ENCODE peak calls at places on chromosomes 3 and 15, in five cellular contexts. Q is H1, L is IMR-90, H is neuronal stem cell, O is trophoblast cell. Z is an unnamed sample.

GRCh38 chr3:1953519-1953918 is 145.1 kb upstream of the CNTN4 start:
- DNase-seq in H (no peak), O (no peak), L (no peak), Q (no peak), Z (no peak)

GRCh38 chr3:96264701-96265100 is 549.7 kb upstream of the EPHA6 start:
- DNase-seq in L (no peak), H (no peak), O (peak), Q (no peak), Z (no peak)

GRCh38 chr15:87907676-87908446 is 348.7 kb downstream of the NTRK3 start:
- DNase-seq in H (no peak), Q (no peak), O (no peak), L (no peak), Z (no peak)

GRCh38 chr15:42729409-42729808 is 7.5 kb downstream of the CDAN1 start:
- DNase-seq in H (no peak), L (no peak), Q (peak), O (no peak), Z (no peak)

GRCh38 chr15:88124199-88124598 is 132.3 kb downstream of the NTRK3 start:
- DNase-seq in Q (no peak), H (no peak), O (no peak), L (no peak), Z (no peak)

GRCh38 chr15:20295238-20295811 is 246.3 kb downstream of the GOLGA6L6 start:
- DNase-seq in L (no peak), Q (no peak), O (no peak), H (no peak), Z (no peak)

GRCh38 chr15:27268923-27269322 is 297.9 kb downstream of the GABRG3 start:
- DNase-seq in L (no peak), Q (no peak), H (no peak), O (no peak), Z (no peak)

GRCh38 chr15:36775209-36775608 is 195.8 kb downstream of the CDIN1 start:
- DNase-seq in L (no peak), O (no peak), H (no peak), Q (no peak), Z (no peak)

GRCh38 chr3:43629741-43630140 is 7.9 kb upstream of the ANO10 start:
- DNase-seq in L (peak), H (no peak), O (no peak), Q (no peak), Z (no peak)

GRCh38 chr3:188269040-188269439 is 115.1 kb downstream of the LPP start:
- DNase-seq in L (no peak), O (no peak), Q (no peak), H (no peak), Z (no peak)

GRCh38 chr3:57068437-57069089 is 8.1 kb downstream of the SPATA12 start:
- DNase-seq in L (peak), H (no peak), O (peak), Q (no peak), Z (peak)

GRCh38 chr15:68734352-68734751 is 86.3 kb downstream of the ANP32A start:
- DNase-seq in H (no peak), Q (no peak), O (peak), L (no peak), Z (no peak)

GRCh38 chr15:82178061-82178460 is 84.5 kb downstream of the EFL1 start:
- DNase-seq in O (peak), L (peak), H (no peak), Q (no peak), Z (peak)

GRCh38 chr3:123597561-123597960 is 12.7 kb upstream of the HACD2 start:
- DNase-seq in H (no peak), Q (no peak), L (no peak), O (no peak), Z (no peak)

GRCh38 chr15:48469271-48469670 is 138.0 kb downstream of the DUT start:
- DNase-seq in O (peak), H (no peak), L (no peak), Q (no peak), Z (peak)

GRCh38 chr3:15754047-15754446 is 43.7 kb downstream of the ANKRD28 start:
- DNase-seq in H (no peak), L (peak), O (no peak), Q (no peak), Z (no peak)

GRCh38 chr3:4752201-4753072 is 226.8 kb upstream of the BHLHE40 start:
- DNase-seq in L (peak), Q (no peak), H (no peak), O (no peak), Z (no peak)

GRCh38 chr3:62154457-62155148 is 218.7 kb downstream of the FEZF2 start:
- DNase-seq in O (no peak), Q (no peak), L (no peak), H (no peak), Z (no peak)

GRCh38 chr3:70108072-70108471 is 108.5 kb downstream of the SAMMSON start:
- DNase-seq in Q (peak), L (peak), H (peak), O (peak), Z (peak)

GRCh38 chr15:81880833-81881232 is 165.0 kb downstream of the MEX3B start:
- DNase-seq in O (no peak), L (peak), Q (no peak), H (no peak), Z (no peak)

GRCh38 chr3:126197854-126198584 is 17.6 kb upstream of the ALDH1L1 start:
- DNase-seq in Q (peak), H (no peak), L (peak), O (peak), Z (peak)

GRCh38 chr15:67147410-67147949 is 82.1 kb downstream of the SMAD3 start:
- DNase-seq in L (no peak), H (no peak), Q (no peak), O (peak), Z (no peak)

GRCh38 chr3:23992051-23992628 is 47.1 kb downstream of the NR1D2 start:
- DNase-seq in O (no peak), L (peak), Q (no peak), H (no peak), Z (peak)

GRCh38 chr15:30913761-30914160 is 10.0 kb downstream of the FAN1 start:
- DNase-seq in O (peak), Q (no peak), H (no peak), L (no peak), Z (no peak)

GRCh38 chr15:24676431-24676830 is 856 bp downstream of the NPAP1 start:
- DNase-seq in Q (peak), H (no peak), O (no peak), L (no peak), Z (no peak)

GRCh38 chr15:55914446-55914845 is 79.0 kb downstream of the NEDD4 start:
- DNase-seq in Q (no peak), O (no peak), L (no peak), H (no peak), Z (peak)

GRCh38 chr3:122680381-122681293 is at the start of gene PARP14:
- DNase-seq in Q (peak), H (peak), L (peak), O (peak), Z (peak)

GRCh38 chr15:77035584-77035983 is 35.3 kb downstream of the TSPAN3 start:
- DNase-seq in O (no peak), L (no peak), Q (no peak), H (no peak), Z (no peak)

GRCh38 chr3:150636258-150636657 is 33.1 kb downstream of the SELENOT start:
- DNase-seq in O (peak), L (no peak), Q (no peak), H (no peak), Z (no peak)

GRCh38 chr15:90266061-90266431 is 574 bp downstream of the NGRN start:
- DNase-seq in H (no peak), O (peak), L (peak), Q (peak), Z (no peak)

GRCh38 chr3:38575279-38575843 is 74.1 kb downstream of the SCN5A start:
- DNase-seq in Q (no peak), H (no peak), L (no peak), O (no peak), Z (no peak)

GRCh38 chr15:72231847-72232461 is 964 bp upstream of the PKM start:
- DNase-seq in Q (no peak), H (no peak), L (peak), O (peak), Z (peak)

GRCh38 chr15:70212288-70212962 is 114.7 kb upstream of the TLE3 start:
- DNase-seq in L (no peak), O (no peak), H (no peak), Q (no peak), Z (peak)
- H3K14ac ChIP-seq in L (no peak), O (no peak), H (no peak), Q (no peak), Z (no peak)

GRCh38 chr3:17912011-17912760 is 169.8 kb upstream of the TBC1D5 start:
- DNase-seq in O (peak), L (no peak), H (no peak), Q (no peak), Z (no peak)

GRCh38 chr3:17910922-17911321 is 168.5 kb upstream of the TBC1D5 start:
- DNase-seq in L (no peak), H (no peak), Q (no peak), O (no peak), Z (no peak)

GRCh38 chr3:17913349-17913748 is 170.9 kb upstream of the TBC1D5 start:
- DNase-seq in O (no peak), Q (no peak), L (no peak), H (no peak), Z (no peak)

GRCh38 chr3:17905996-17906395 is 163.6 kb upstream of the TBC1D5 start:
- DNase-seq in Q (no peak), L (no peak), O (no peak), H (no peak), Z (no peak)

DNA sequence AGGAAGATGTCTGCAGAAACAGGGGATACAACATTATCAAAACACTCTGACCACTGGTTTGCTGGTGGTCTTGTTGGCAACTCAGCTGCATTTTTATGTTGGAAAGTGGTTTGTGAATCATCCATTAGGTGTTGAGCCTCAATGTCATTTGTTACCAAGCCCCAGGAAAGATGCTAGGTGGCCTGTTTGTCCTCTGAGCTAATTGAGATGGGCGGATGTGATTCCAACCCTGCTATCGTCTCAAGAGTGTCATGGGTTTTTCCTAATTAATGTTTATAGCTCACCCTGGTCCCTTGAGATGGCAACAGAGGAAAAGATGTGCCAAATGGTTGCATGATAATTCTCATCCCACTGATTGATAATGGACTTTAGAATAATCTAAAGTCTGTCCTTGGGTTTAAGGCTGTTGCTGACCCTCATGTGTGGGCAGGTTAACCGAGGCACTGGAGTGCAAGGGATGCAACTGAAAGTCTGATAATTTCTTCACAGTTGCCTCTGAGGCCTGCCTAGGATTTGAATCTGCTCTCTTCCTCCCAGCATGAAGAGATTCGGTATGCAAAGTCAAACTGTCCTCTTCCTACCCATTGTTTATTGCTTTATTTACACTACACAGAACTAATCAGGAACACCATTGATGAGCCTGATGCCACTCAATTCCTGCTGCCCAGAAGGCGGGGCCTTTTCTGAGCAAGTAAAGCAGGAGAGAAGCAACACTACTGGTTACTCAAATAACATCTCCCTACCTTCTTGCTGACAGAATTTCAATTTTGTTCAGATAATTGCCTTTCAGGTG is 166.2 kb upstream of the TBC1D5 start:
- DNase-seq in L (no peak), Q (no peak), O (no peak), H (no peak), Z (no peak)
- H2AFZ ChIP-seq in L (no peak), Q (no peak), O (no peak), H (no peak), Z (no peak)

GRCh38 chr3:48190911-48191310 is 2.7 kb upstream of the CDC25A start:
- DNase-seq in O (no peak), H (no peak), Q (no peak), L (no peak), Z (no peak)

GRCh38 chr3:48189321-48189720 is 1.1 kb upstream of the CDC25A start:
- DNase-seq in H (no peak), L (no peak), Q (no peak), O (no peak), Z (no peak)

GRCh38 chr3:48199117-48199516 is 10.9 kb upstream of the CDC25A start:
- DNase-seq in O (no peak), Q (no peak), H (no peak), L (no peak), Z (no peak)

GRCh38 chr3:48194446-48195071 is 6.3 kb upstream of the CDC25A start:
- DNase-seq in L (peak), H (peak), O (peak), Q (peak), Z (peak)
- H3K14ac ChIP-seq in L (no peak), H (no peak), O (no peak), Q (no peak), Z (no peak)

GRCh38 chr3:30524357-30525040 is 81.9 kb upstream of the TGFBR2 start:
- DNase-seq in L (no peak), O (no peak), H (no peak), Q (no peak), Z (no peak)
- H2AFZ ChIP-seq in L (no peak), O (no peak), H (no peak), Q (no peak), Z (no peak)

DNA sequence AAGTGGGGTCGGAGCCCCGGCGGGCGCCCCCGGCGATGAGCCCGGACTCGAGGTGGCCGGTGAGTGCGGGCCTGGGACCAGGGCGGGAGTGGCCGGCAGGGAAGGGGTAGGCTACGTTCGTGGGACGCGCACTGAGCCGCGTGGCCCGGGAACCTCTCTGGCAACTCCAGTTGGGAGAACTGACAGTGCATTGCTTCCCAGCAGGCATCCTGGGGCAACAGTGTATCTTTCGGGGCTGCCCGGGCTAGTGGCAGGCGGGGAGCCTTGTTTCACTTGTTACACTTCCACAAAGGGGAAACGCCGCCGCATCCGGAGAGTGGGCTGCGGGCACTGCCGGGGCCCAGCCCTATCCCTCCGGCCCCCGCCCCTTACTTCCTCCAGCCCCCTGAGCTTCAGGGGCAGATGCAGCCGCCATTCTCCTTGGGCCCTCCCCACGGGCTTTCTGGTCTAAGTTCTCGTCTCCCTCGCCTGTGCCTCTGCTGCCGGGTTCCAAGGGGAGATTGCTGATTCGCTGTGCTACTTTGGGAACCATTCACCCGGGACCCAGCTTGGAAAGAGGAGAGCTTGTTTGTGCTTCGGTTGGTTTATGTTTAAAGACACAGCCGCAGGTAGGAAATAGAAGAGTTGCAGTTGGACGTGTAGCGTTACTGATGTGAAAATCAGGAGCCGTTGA is 681 bp downstream of the BRPF1 start:
- DNase-seq in L (no peak), Q (peak), H (no peak), O (peak), Z (peak)
- H3K14ac ChIP-seq in L (peak), Q (no peak), H (peak), O (peak), Z (no peak)

DNA sequence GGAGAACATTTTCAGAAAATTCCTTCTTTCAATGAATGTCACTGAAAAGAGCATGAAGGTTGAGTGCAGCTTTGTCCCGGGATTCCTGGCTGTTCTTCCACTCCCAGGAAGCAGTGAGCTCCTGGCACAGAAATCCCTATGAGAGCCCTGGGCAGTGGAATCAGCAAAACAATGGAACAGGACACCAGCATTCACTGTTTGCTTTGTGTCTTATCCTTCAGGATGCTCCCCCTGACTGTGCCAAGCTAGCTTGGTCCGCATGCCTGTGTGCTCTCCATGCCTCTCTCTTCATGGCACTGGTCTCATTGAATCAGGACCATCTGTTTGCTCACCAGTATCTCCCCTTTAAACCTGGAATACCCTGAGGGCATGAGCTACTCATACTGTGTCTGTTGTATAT is 102.0 kb upstream of the GADL1 start:
- DNase-seq in H (no peak), Q (no peak), L (no peak), O (no peak), Z (no peak)
- H2AFZ ChIP-seq in H (no peak), Q (no peak), L (no peak), O (no peak), Z (no peak)

DNA sequence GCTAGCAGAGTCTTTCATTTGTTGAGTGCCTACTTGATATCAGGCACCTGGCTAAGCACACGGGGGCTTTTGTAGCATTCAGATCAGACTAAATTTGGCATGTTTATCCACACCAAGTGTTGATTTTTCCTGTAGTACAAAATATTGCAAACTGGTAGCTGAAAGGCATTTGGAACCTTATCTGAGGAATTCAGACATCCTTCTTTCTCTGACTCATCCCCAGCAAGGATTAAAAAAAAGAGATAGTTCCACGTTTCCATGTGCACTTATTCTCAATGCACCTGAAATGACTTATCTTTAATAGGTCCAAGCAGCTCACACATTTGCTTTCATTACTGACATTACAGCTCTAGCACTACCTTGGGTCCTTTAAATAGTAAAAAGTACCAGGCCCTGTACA is 786.0 kb upstream of the GRM7 start:
- DNase-seq in L (no peak), O (peak), H (no peak), Q (no peak), Z (no peak)
- H3K14ac ChIP-seq in L (no peak), O (no peak), H (no peak), Q (no peak), Z (no peak)

GRCh38 chr3:168219530-168219929 is 123.8 kb upstream of the GOLIM4 start:
- DNase-seq in L (no peak), Q (no peak), H (no peak), O (no peak), Z (no peak)

GRCh38 chr3:168212664-168213255 is 117.0 kb upstream of the GOLIM4 start:
- DNase-seq in L (no peak), H (no peak), Q (no peak), O (no peak), Z (no peak)

GRCh38 chr3:168218600-168218999 is 122.9 kb upstream of the GOLIM4 start:
- DNase-seq in L (no peak), Q (no peak), O (peak), H (no peak), Z (no peak)

GRCh38 chr3:168216851-168217250 is 121.1 kb upstream of the GOLIM4 start:
- DNase-seq in H (no peak), Q (no peak), L (no peak), O (no peak), Z (no peak)

DNA sequence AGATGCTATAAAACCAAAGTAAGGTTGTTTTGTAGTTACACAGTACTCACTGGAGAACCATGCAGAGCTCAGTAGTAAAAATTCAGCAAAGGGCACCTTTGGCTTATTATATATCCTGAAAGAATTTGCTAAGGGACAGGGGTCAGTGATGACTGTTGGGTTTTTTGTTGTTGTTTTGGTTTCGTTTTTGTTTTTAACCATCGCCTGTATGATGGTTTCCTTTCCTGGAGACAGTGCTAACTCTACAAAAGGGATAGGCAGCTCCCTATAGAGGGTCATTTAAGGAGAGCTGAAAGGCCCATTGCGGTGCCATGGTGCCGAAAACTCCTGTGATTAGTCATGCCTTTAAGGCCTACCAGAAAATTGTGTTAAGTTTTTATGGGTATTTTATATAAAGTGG is 118.2 kb upstream of the GOLIM4 start:
- DNase-seq in Q (no peak), O (no peak), H (no peak), L (no peak), Z (peak)
- H2AFZ ChIP-seq in Q (no peak), O (no peak), H (no peak), L (no peak), Z (no peak)